ENCODE peak calls at places on chromosomes 4 and X, in eight cellular contexts. One of them, this sample, is unnamed.

GRCh38 chr4:48594185-48594584 is 104.1 kb downstream of the ZAR1 start:
- DNase-seq in mesenchymal stem cell: no peak
- DNase-seq in tibial artery: no peak
- DNase-seq in uterus: peak; percentile 17
- DNase-seq in stomach: no peak
- DNase-seq in A549: no peak
- DNase-seq in heart left ventricle: peak; percentile 72
- DNase-seq in IMR-90: no peak
- DNase-seq in this sample: no peak

GRCh38 chrX:320126-320783 is 1.7 kb upstream of the GTPBP6 start:
- DNase-seq in mesenchymal stem cell: peak; percentile 28
- DNase-seq in heart left ventricle: peak; percentile 25
- DNase-seq in uterus: no peak
- DNase-seq in A549: no peak
- DNase-seq in tibial artery: peak; percentile 26
- DNase-seq in stomach: no peak
- DNase-seq in IMR-90: peak; percentile 10
- DNase-seq in this sample: peak; percentile 31

GRCh38 chr4:144353240-144353639 is 212.7 kb upstream of the GYPA start:
- DNase-seq in mesenchymal stem cell: no peak
- DNase-seq in uterus: no peak
- DNase-seq in A549: no peak
- DNase-seq in heart left ventricle: no peak
- DNase-seq in tibial artery: no peak
- DNase-seq in IMR-90: no peak
- DNase-seq in stomach: no peak
- DNase-seq in this sample: no peak

GRCh38 chr4:126582737-126583136 is 1050.0 kb upstream of the INTU start:
- DNase-seq in A549: no peak
- DNase-seq in tibial artery: no peak
- DNase-seq in IMR-90: peak; percentile 5
- DNase-seq in uterus: no peak
- DNase-seq in stomach: no peak
- DNase-seq in mesenchymal stem cell: peak; percentile 13
- DNase-seq in heart left ventricle: no peak
- DNase-seq in this sample: no peak

GRCh38 chr4:173365359-173365996 is 5.3 kb upstream of the SAP30 start:
- DNase-seq in A549: no peak
- DNase-seq in stomach: no peak
- DNase-seq in heart left ventricle: no peak
- DNase-seq in IMR-90: no peak
- DNase-seq in mesenchymal stem cell: no peak
- DNase-seq in tibial artery: no peak
- DNase-seq in uterus: no peak
- DNase-seq in this sample: no peak

GRCh38 chr4:122914938-122915337 is 7.5 kb downstream of the NUDT6 start:
- DNase-seq in IMR-90: peak; percentile 77
- DNase-seq in stomach: no peak
- DNase-seq in mesenchymal stem cell: peak; percentile 49
- DNase-seq in A549: no peak
- DNase-seq in tibial artery: no peak
- DNase-seq in heart left ventricle: no peak
- DNase-seq in uterus: no peak
- DNase-seq in this sample: no peak

GRCh38 chr4:80446664-80447063 is 111.1 kb downstream of the CFAP299 start:
- DNase-seq in mesenchymal stem cell: no peak
- DNase-seq in A549: no peak
- DNase-seq in uterus: no peak
- DNase-seq in stomach: no peak
- DNase-seq in IMR-90: peak; percentile 52
- DNase-seq in tibial artery: no peak
- DNase-seq in heart left ventricle: no peak
- DNase-seq in this sample: no peak

GRCh38 chr4:165058676-165059075 is 5.0 kb downstream of the TRIM75 start:
- DNase-seq in heart left ventricle: no peak
- DNase-seq in IMR-90: no peak
- DNase-seq in A549: no peak
- DNase-seq in mesenchymal stem cell: no peak
- DNase-seq in uterus: no peak
- DNase-seq in tibial artery: no peak
- DNase-seq in stomach: no peak
- DNase-seq in this sample: no peak

GRCh38 chr4:6319530-6320150 is 50.0 kb downstream of the WFS1 start:
- DNase-seq in uterus: no peak
- DNase-seq in A549: no peak
- DNase-seq in tibial artery: no peak
- DNase-seq in mesenchymal stem cell: no peak
- DNase-seq in IMR-90: no peak
- DNase-seq in stomach: no peak
- DNase-seq in heart left ventricle: no peak
- DNase-seq in this sample: no peak

GRCh38 chr4:113633467-113633866 is 128.1 kb downstream of the CAMK2D start:
- DNase-seq in mesenchymal stem cell: no peak
- DNase-seq in tibial artery: no peak
- DNase-seq in stomach: no peak
- DNase-seq in IMR-90: no peak
- DNase-seq in heart left ventricle: peak; percentile 20
- DNase-seq in A549: no peak
- DNase-seq in uterus: no peak
- DNase-seq in this sample: no peak

GRCh38 chrX:13647709-13648212 is 5.2 kb upstream of the TCEANC start:
- DNase-seq in heart left ventricle: peak; percentile 48
- DNase-seq in mesenchymal stem cell: peak; percentile 86
- DNase-seq in stomach: peak; percentile 64
- DNase-seq in uterus: peak; percentile 76
- DNase-seq in IMR-90: peak; percentile 89
- DNase-seq in A549: no peak
- DNase-seq in tibial artery: peak; percentile 45
- DNase-seq in this sample: no peak

GRCh38 chr4:155667538-155668511 is 1.2 kb downstream of the GUCY1A1 start:
- DNase-seq in heart left ventricle: peak; percentile 71
- DNase-seq in uterus: peak; percentile 53
- DNase-seq in mesenchymal stem cell: peak; percentile 59
- DNase-seq in tibial artery: peak; percentile 25
- DNase-seq in stomach: no peak
- DNase-seq in A549: no peak
- DNase-seq in IMR-90: peak; percentile 27
- DNase-seq in this sample: no peak

GRCh38 chr4:63459329-63459728 is 949.9 kb downstream of the TECRL start:
- DNase-seq in uterus: no peak
- DNase-seq in A549: no peak
- DNase-seq in mesenchymal stem cell: no peak
- DNase-seq in stomach: no peak
- DNase-seq in IMR-90: no peak
- DNase-seq in tibial artery: no peak
- DNase-seq in heart left ventricle: no peak
- DNase-seq in this sample: no peak

GRCh38 chr4:185395255-185395955 is at the start of gene LRP2BP:
- DNase-seq in A549: no peak
- DNase-seq in tibial artery: no peak
- DNase-seq in heart left ventricle: no peak
- DNase-seq in mesenchymal stem cell: peak; percentile 7
- DNase-seq in IMR-90: no peak
- DNase-seq in stomach: no peak
- DNase-seq in uterus: no peak
- DNase-seq in this sample: peak; percentile 32

GRCh38 chrX:118666521-118666920 is 60.9 kb upstream of the IL13RA1 start:
- DNase-seq in tibial artery: no peak
- DNase-seq in mesenchymal stem cell: no peak
- DNase-seq in stomach: no peak
- DNase-seq in A549: peak; percentile 10
- DNase-seq in IMR-90: peak; percentile 31
- DNase-seq in heart left ventricle: no peak
- DNase-seq in uterus: no peak
- DNase-seq in this sample: no peak

GRCh38 chrX:73647212-73647611 is 84.2 kb downstream of the CHIC1 start:
- DNase-seq in tibial artery: no peak
- DNase-seq in IMR-90: no peak
- DNase-seq in stomach: no peak
- DNase-seq in uterus: no peak
- DNase-seq in mesenchymal stem cell: no peak
- DNase-seq in heart left ventricle: no peak
- DNase-seq in A549: no peak
- DNase-seq in this sample: no peak

GRCh38 chrX:73647632-73648322 is 84.8 kb downstream of the CHIC1 start:
- DNase-seq in tibial artery: no peak
- DNase-seq in IMR-90: no peak
- DNase-seq in A549: no peak
- DNase-seq in heart left ventricle: no peak
- DNase-seq in mesenchymal stem cell: no peak
- DNase-seq in stomach: no peak
- DNase-seq in uterus: no peak
- DNase-seq in this sample: no peak
- H3K9me3 ChIP-seq in tibial artery: peaks cover 54% of the 10 kb centered on the region
- H3K9me3 ChIP-seq in IMR-90: peaks cover 8% of the 10 kb centered on the region
- H3K9me3 ChIP-seq in A549: peaks cover 5% of the 10 kb centered on the region
- H3K9me3 ChIP-seq in heart left ventricle: peaks cover 38% of the 10 kb centered on the region
- H3K9me3 ChIP-seq in mesenchymal stem cell: peaks cover 53% of the 10 kb centered on the region
- H3K9me3 ChIP-seq in stomach: peaks cover 13% of the 10 kb centered on the region
- H3K9me3 ChIP-seq in uterus: no peaks in the 10 kb centered on the region
- H3K9me3 ChIP-seq in this sample: no peaks in the 10 kb centered on the region

DNA sequence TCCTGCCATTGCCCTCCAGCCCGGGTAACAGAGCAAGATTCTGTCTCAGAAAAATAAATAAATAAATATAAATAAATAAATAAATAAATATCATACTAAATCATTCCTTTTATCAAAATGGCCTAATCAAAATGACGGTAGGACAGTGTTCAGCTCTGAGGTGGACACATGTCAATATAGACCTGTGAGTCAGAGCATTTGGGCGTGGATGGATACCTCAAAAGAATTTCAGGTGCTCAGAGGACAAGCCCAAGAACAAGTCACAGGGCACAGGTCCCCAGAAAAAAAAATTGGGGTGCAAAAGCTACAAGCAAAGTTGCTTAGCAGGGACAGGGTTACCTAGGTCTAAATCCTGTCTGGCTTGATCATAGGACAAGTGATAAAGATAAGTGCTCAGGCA is 204.7 kb upstream of the HS3ST1 start:
- DNase-seq in IMR-90: no peak
- DNase-seq in mesenchymal stem cell: no peak
- DNase-seq in stomach: no peak
- DNase-seq in heart left ventricle: no peak
- DNase-seq in uterus: no peak
- DNase-seq in A549: no peak
- DNase-seq in tibial artery: no peak
- DNase-seq in this sample: no peak
- H3K9me3 ChIP-seq in IMR-90: peaks cover under 1% of the 10 kb centered on the region
- H3K9me3 ChIP-seq in mesenchymal stem cell: peaks cover 1% of the 10 kb centered on the region
- H3K9me3 ChIP-seq in stomach: no peaks in the 10 kb centered on the region
- H3K9me3 ChIP-seq in heart left ventricle: no peaks in the 10 kb centered on the region
- H3K9me3 ChIP-seq in uterus: no peaks in the 10 kb centered on the region
- H3K9me3 ChIP-seq in A549: no peaks in the 10 kb centered on the region
- H3K9me3 ChIP-seq in tibial artery: no peaks in the 10 kb centered on the region
- H3K9me3 ChIP-seq in this sample: no peaks in the 10 kb centered on the region

GRCh38 chr4:160414516-160414915 is 1311.6 kb downstream of the RAPGEF2 start:
- DNase-seq in tibial artery: no peak
- DNase-seq in mesenchymal stem cell: no peak
- DNase-seq in A549: no peak
- DNase-seq in heart left ventricle: no peak
- DNase-seq in IMR-90: no peak
- DNase-seq in uterus: no peak
- DNase-seq in stomach: no peak
- DNase-seq in this sample: no peak
- H3K9me3 ChIP-seq in tibial artery: no peaks in the 10 kb centered on the region
- H3K9me3 ChIP-seq in mesenchymal stem cell: no peaks in the 10 kb centered on the region
- H3K9me3 ChIP-seq in A549: no peaks in the 10 kb centered on the region
- H3K9me3 ChIP-seq in heart left ventricle: no peaks in the 10 kb centered on the region
- H3K9me3 ChIP-seq in IMR-90: peaks cover 4% of the 10 kb centered on the region
- H3K9me3 ChIP-seq in uterus: no peaks in the 10 kb centered on the region
- H3K9me3 ChIP-seq in stomach: no peaks in the 10 kb centered on the region
- H3K9me3 ChIP-seq in this sample: no peaks in the 10 kb centered on the region

DNA sequence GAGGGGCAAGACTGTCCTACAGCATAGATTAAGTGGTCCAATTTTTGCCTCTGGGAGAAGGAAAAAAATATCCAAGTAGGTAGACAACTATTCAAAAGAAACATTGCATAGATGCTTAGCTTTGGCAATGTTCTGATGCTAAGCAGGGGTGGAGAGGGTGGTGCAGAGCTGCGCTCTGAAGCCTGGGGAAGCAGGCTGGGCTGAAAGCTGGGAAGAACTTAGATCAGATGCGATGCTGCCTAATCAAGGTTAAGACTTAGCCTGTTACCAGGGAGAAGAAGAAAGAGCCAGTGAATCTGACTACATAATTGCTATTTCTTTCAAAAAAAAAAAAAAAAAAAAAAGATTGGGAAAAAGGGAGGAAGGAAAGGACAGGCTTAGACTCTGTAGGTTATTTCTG is 89.0 kb upstream of the SCOC start:
- DNase-seq in uterus: no peak
- DNase-seq in A549: no peak
- DNase-seq in tibial artery: no peak
- DNase-seq in heart left ventricle: no peak
- DNase-seq in stomach: no peak
- DNase-seq in mesenchymal stem cell: no peak
- DNase-seq in IMR-90: no peak
- DNase-seq in this sample: no peak
- H3K9me3 ChIP-seq in uterus: no peaks in the 10 kb centered on the region
- H3K9me3 ChIP-seq in A549: no peaks in the 10 kb centered on the region
- H3K9me3 ChIP-seq in tibial artery: no peaks in the 10 kb centered on the region
- H3K9me3 ChIP-seq in heart left ventricle: no peaks in the 10 kb centered on the region
- H3K9me3 ChIP-seq in stomach: no peaks in the 10 kb centered on the region
- H3K9me3 ChIP-seq in mesenchymal stem cell: no peaks in the 10 kb centered on the region
- H3K9me3 ChIP-seq in IMR-90: no peaks in the 10 kb centered on the region
- H3K9me3 ChIP-seq in this sample: no peaks in the 10 kb centered on the region

GRCh38 chr4:163191999-163192398 is 25.3 kb upstream of the NAF1 start:
- DNase-seq in mesenchymal stem cell: peak; percentile 4
- DNase-seq in IMR-90: peak; percentile 39
- DNase-seq in stomach: no peak
- DNase-seq in A549: no peak
- DNase-seq in tibial artery: no peak
- DNase-seq in heart left ventricle: no peak
- DNase-seq in uterus: no peak
- DNase-seq in this sample: no peak
- H3K9me3 ChIP-seq in mesenchymal stem cell: peaks cover 33% of the 10 kb centered on the region
- H3K9me3 ChIP-seq in IMR-90: peaks cover 4% of the 10 kb centered on the region
- H3K9me3 ChIP-seq in stomach: peaks cover 42% of the 10 kb centered on the region
- H3K9me3 ChIP-seq in A549: peaks cover 2% of the 10 kb centered on the region
- H3K9me3 ChIP-seq in tibial artery: peaks cover 14% of the 10 kb centered on the region
- H3K9me3 ChIP-seq in heart left ventricle: peaks cover 22% of the 10 kb centered on the region
- H3K9me3 ChIP-seq in uterus: no peaks in the 10 kb centered on the region
- H3K9me3 ChIP-seq in this sample: peaks cover 15% of the 10 kb centered on the region